ENCODE peak calls at places on chromosomes 7 and 10, in nine cellular contexts. P is HFFc6; Q is HTR-8/SVneo; A is upper lobe of right lung; O is AG04449; K is hypothalamus; T is HuH-7; H is pancreas; D is T-helper 2 cell treated with Interferon-gamma antibody and Interleukin-4, amounts not matched to agents 5 μg/mL and 100 μg/mL, for 36 hours. V is an unnamed sample.

GRCh38 chr10:97718178-97718577 is 4.6 kb downstream of the MARVELD1 start:
- DNase-seq in D (no peak), K (peak), A (no peak), Q (no peak), P (no peak), O (no peak), H (no peak), T (no peak), V (no peak)

GRCh38 chr10:102542800-102543418 is 39.1 kb downstream of the SUFU start:
- DNase-seq in A (no peak), Q (no peak), T (no peak), D (no peak), K (no peak), P (peak), H (no peak), O (peak), V (no peak)

GRCh38 chr10:11610855-11611247 is 599 bp downstream of the USP6NL start:
- DNase-seq in O (no peak), Q (no peak), P (peak), D (no peak), K (peak), H (peak), A (peak), T (peak), V (no peak)

GRCh38 chr7:801940-802364 is 30.3 kb upstream of the SUN1 start:
- DNase-seq in O (no peak), H (peak), Q (no peak), D (no peak), T (no peak), P (no peak), A (peak), K (no peak), V (peak)

GRCh38 chr7:78197447-78197846 is 398.9 kb downstream of the PHTF2 start:
- DNase-seq in K (no peak), Q (no peak), H (no peak), T (no peak), A (no peak), D (no peak), O (peak), P (peak), V (no peak)

GRCh38 chr7:101947899-101948298 is 130.5 kb downstream of the CUX1 start:
- DNase-seq in D (no peak), K (no peak), T (no peak), A (no peak), O (no peak), Q (no peak), P (no peak), H (peak), V (peak)

GRCh38 chr7:39666562-39666961 is 43.2 kb downstream of the RALA start:
- DNase-seq in O (no peak), P (no peak), A (no peak), T (no peak), H (no peak), Q (no peak), D (no peak), K (no peak), V (no peak)

GRCh38 chr10:69421611-69422308 is 5.0 kb upstream of the TACR2 start:
- DNase-seq in K (no peak), D (no peak), T (no peak), A (peak), H (no peak), P (no peak), Q (no peak), O (no peak), V (no peak)

GRCh38 chr7:19969859-19970493 is 196.6 kb upstream of the TMEM196 start:
- DNase-seq in D (no peak), Q (no peak), H (no peak), P (no peak), A (no peak), K (no peak), T (no peak), O (no peak), V (no peak)

GRCh38 chr10:102327002-102327401 is 68.5 kb upstream of the NFKB2 start:
- DNase-seq in D (no peak), T (no peak), K (no peak), O (no peak), Q (no peak), A (no peak), H (no peak), P (no peak), V (no peak)

GRCh38 chr10:13331641-13332040 is 16.5 kb downstream of the SEPHS1 start:
- DNase-seq in P (no peak), T (no peak), H (no peak), D (no peak), O (no peak), A (no peak), K (no peak), Q (no peak), V (no peak)

GRCh38 chr10:34181545-34182300 is 633.4 kb downstream of the PARD3 start:
- DNase-seq in O (no peak), T (no peak), P (no peak), D (no peak), A (no peak), H (no peak), Q (no peak), K (no peak), V (no peak)

GRCh38 chr10:5545778-5546710 is 21.3 kb downstream of the CALML3 start:
- DNase-seq in O (peak), T (no peak), K (no peak), Q (no peak), P (peak), D (no peak), H (no peak), A (peak), V (no peak)

GRCh38 chr7:48748081-48748833 is 176.1 kb upstream of the CDC14C start:
- DNase-seq in A (no peak), H (no peak), Q (no peak), D (no peak), P (no peak), T (no peak), K (no peak), O (no peak), V (no peak)

GRCh38 chr10:131249957-131250347 is 61.6 kb downstream of the TCERG1L start:
- DNase-seq in P (no peak), Q (no peak), D (no peak), O (no peak), T (no peak), K (no peak), A (peak), H (no peak), V (no peak)

V was measured in COR-L47.